ENCODE peak calls at places on chromosomes 1 and 21, in ten cellular contexts. K is stimulated activated CD4-positive, alpha-beta T cell treated with anti-CD3 and anti-CD28 coated beads, Interleukin-2, amount 100 ng/mL, for 48 hours; U is GM12865; H is GM23248; A is left cardiac atrium; F is smooth muscle cell of the brain vasculature; D is NCI-H226; O is NCI-H345; J is thoracic aorta; L is endothelial cell of umbilical vein. Q is an unnamed sample.

GRCh38 chr21:34843562-34843961 is 174.8 kb downstream of the CLIC6 start:
- DNase-seq in K (no peak), U (no peak), H (no peak), A (no peak), F (no peak), D (no peak), O (no peak), J (no peak), L (no peak), Q (no peak)

GRCh38 chr1:207027221-207027777 is 5.3 kb downstream of the C1orf116 start:
- DNase-seq in K (no peak), U (no peak), H (peak; percentile 65), A (no peak), F (no peak), D (peak; percentile 94), O (no peak), J (no peak), L (no peak), Q (no peak)

GRCh38 chr1:21289700-21290545 is at the start of gene ECE1:
- DNase-seq in K (no peak), U (peak; percentile 47), H (peak; percentile 71), A (no peak), F (no peak), D (peak; percentile 31), O (peak; percentile 57), J (no peak), L (peak; percentile 64), Q (peak; percentile 85)

GRCh38 chr1:159141584-159142518 is 29.6 kb upstream of the CADM3 start:
- DNase-seq in K (no peak), U (peak; percentile 5), H (peak; percentile 56), A (no peak), F (no peak), D (peak; percentile 65), O (peak; percentile 81), J (no peak), L (peak; percentile 53), Q (no peak)

GRCh38 chr1:198564157-198564556 is 23.7 kb upstream of the ATP6V1G3 start:
- DNase-seq in K (no peak), U (no peak), H (no peak), A (no peak), F (no peak), D (no peak), O (no peak), J (no peak), L (no peak), Q (no peak)

GRCh38 chr1:31376374-31377134 is 3.7 kb upstream of the FABP3 start:
- DNase-seq in K (no peak), U (no peak), H (peak; percentile 97), A (no peak), F (peak; percentile 96), D (peak; percentile 85), O (no peak), J (no peak), L (peak; percentile 51), Q (no peak)

GRCh38 chr1:23555949-23556640 is 3.2 kb downstream of the ID3 start:
- DNase-seq in K (no peak), U (peak; percentile 68), H (peak; percentile 90), A (no peak), F (no peak), D (peak; percentile 82), O (no peak), J (no peak), L (peak; percentile 90), Q (no peak)

GRCh38 chr1:145892486-145893087 is 6.9 kb upstream of the ANKRD35 start:
- DNase-seq in K (no peak), U (no peak), H (peak; percentile 28), A (no peak), F (no peak), D (peak; percentile 72), O (no peak), J (no peak), L (peak; percentile 81), Q (no peak)

GRCh38 chr1:160429702-160430535 is 29.6 kb downstream of the VANGL2 start:
- DNase-seq in K (no peak), U (peak; percentile 92), H (no peak), A (no peak), F (no peak), D (no peak), O (no peak), J (no peak), L (no peak), Q (no peak)

GRCh38 chr1:188463919-188464318 is 1635.2 kb downstream of the PLA2G4A start:
- DNase-seq in K (no peak), U (no peak), H (no peak), A (no peak), F (no peak), D (no peak), O (no peak), J (no peak), L (no peak), Q (no peak)

GRCh38 chr1:196611873-196612272 is 3.6 kb upstream of the KCNT2 start:
- DNase-seq in K (no peak), U (no peak), H (no peak), A (no peak), F (no peak), D (no peak), O (no peak), J (no peak), L (no peak), Q (no peak)

GRCh38 chr1:223748405-223748772 is 36.0 kb downstream of the CAPN2 start:
- DNase-seq in K (no peak), U (peak; percentile 76), H (peak; percentile 58), A (no peak), F (no peak), D (no peak), O (no peak), J (no peak), L (peak; percentile 52), Q (no peak)

GRCh38 chr1:231170875-231171274 is 9.0 kb downstream of the TRIM67 start:
- DNase-seq in K (no peak), U (no peak), H (no peak), A (no peak), F (no peak), D (no peak), O (no peak), J (no peak), L (no peak), Q (no peak)

GRCh38 chr1:244445320-244446181 is 6.2 kb downstream of the ADSS2 start:
- DNase-seq in K (no peak), U (no peak), H (peak; percentile 34), A (no peak), F (no peak), D (no peak), O (no peak), J (no peak), L (peak; percentile 45), Q (no peak)

GRCh38 chr1:211736351-211736915 is 61.0 kb upstream of the NEK2 start:
- DNase-seq in K (no peak), U (no peak), H (peak; percentile 33), A (no peak), F (no peak), D (no peak), O (no peak), J (no peak), L (no peak), Q (no peak)

GRCh38 chr21:45184869-45185268 is 102.8 kb downstream of the POFUT2 start:
- DNase-seq in K (no peak), U (no peak), H (no peak), A (no peak), F (no peak), D (no peak), O (no peak), J (no peak), L (no peak), Q (no peak)

GRCh38 chr1:182968151-182968741 is 15.3 kb upstream of the SHCBP1L start:
- DNase-seq in K (no peak), U (no peak), H (peak; percentile 24), A (no peak), F (no peak), D (peak; percentile 91), O (no peak), J (no peak), L (no peak), Q (no peak)

GRCh38 chr1:203017061-203017460 is 9.2 kb upstream of the PPFIA4 start:
- DNase-seq in K (no peak), U (no peak), H (no peak), A (no peak), F (no peak), D (no peak), O (no peak), J (no peak), L (no peak), Q (no peak)

GRCh38 chr21:35206141-35207125 is 157.3 kb upstream of the RUNX1 start:
- DNase-seq in K (no peak), U (peak; percentile 29), H (no peak), A (no peak), F (no peak), D (no peak), O (no peak), J (no peak), L (peak; percentile 84), Q (no peak)

GRCh38 chr1:208238710-208239517 is 5.3 kb downstream of the PLXNA2 start:
- DNase-seq in K (no peak), U (peak; percentile 26), H (peak; percentile 82), A (no peak), F (no peak), D (no peak), O (peak; percentile 24), J (no peak), L (peak; percentile 76), Q (no peak)

GRCh38 chr1:6599141-6599975 is 3.3 kb downstream of the KLHL21 start:
- DNase-seq in K (no peak), U (peak; percentile 63), H (peak; percentile 48), A (no peak), F (no peak), D (no peak), O (no peak), J (no peak), L (no peak), Q (peak; percentile 82)

GRCh38 chr1:205283270-205284147 is 38.0 kb downstream of the NUAK2 start:
- DNase-seq in K (no peak), U (no peak), H (no peak), A (no peak), F (no peak), D (no peak), O (no peak), J (no peak), L (no peak), Q (no peak)

GRCh38 chr1:5660141-5660935 is 331.9 kb downstream of the NPHP4 start:
- DNase-seq in K (no peak), U (no peak), H (no peak), A (peak; percentile 48), F (no peak), D (no peak), O (no peak), J (no peak), L (no peak), Q (no peak)

GRCh38 chr1:160205974-160206369 is 788 bp downstream of the PEA15 start:
- DNase-seq in K (peak; percentile 44), U (peak; percentile 64), H (peak; percentile 82), A (peak; percentile 64), F (no peak), D (peak; percentile 45), O (no peak), J (peak; percentile 43), L (peak; percentile 58), Q (no peak)

GRCh38 chr1:203564024-203564423 is 62.6 kb upstream of the ATP2B4 start:
- DNase-seq in K (no peak), U (no peak), H (peak; percentile 58), A (no peak), F (no peak), D (peak; percentile 41), O (no peak), J (no peak), L (no peak), Q (no peak)

GRCh38 chr21:25133939-25134338 is 473.3 kb downstream of the MRPL39 start:
- DNase-seq in K (no peak), U (no peak), H (peak; percentile 19), A (no peak), F (no peak), D (no peak), O (no peak), J (no peak), L (no peak), Q (no peak)

GRCh38 chr1:55699151-55699695 is 484.1 kb upstream of the USP24 start:
- DNase-seq in K (no peak), U (no peak), H (no peak), A (no peak), F (no peak), D (no peak), O (peak; percentile 2), J (no peak), L (peak; percentile 20), Q (no peak)